ENCODE peak calls at places on chromosomes 3 and 15, in ten cellular contexts. X is stimulated activated CD8-positive, alpha-beta memory T cell treated with anti-CD3 and anti-CD28 coated beads, Interleukin-15, amount 100 ng/mL, for 24 hours; J is substantia nigra; U is cardiac fibroblast; B is GM23248; L is SK-MEL-5; N is HTR-8/SVneo; S is iPS-NIHi11; Q is frontal cortex; H is AG10803. F is an unnamed sample.

GRCh38 chr3:94413721-94414106 is 350.9 kb downstream of the NSUN3 start:
- DNase-seq in S (no peak), B (peak; percentile 65), J (no peak), U (peak; percentile 92), L (no peak), N (no peak), H (peak; percentile 51), X (no peak), Q (no peak), F (peak; percentile 95)

GRCh38 chr3:29128004-29128403 is 152.9 kb upstream of the RBMS3 start:
- DNase-seq in S (peak; percentile 17), Q (no peak), U (peak; percentile 12), H (no peak), B (no peak), N (no peak), X (no peak), J (no peak), L (no peak), F (no peak)

GRCh38 chr3:172856766-172857742 is 106.5 kb downstream of the ECT2 start:
- DNase-seq in L (no peak), X (no peak), J (no peak), S (no peak), H (no peak), U (peak; percentile 50), N (peak; percentile 17), Q (no peak), B (no peak), F (peak; percentile 87)

GRCh38 chr3:124965413-124965812 is 30.9 kb upstream of the MUC13 start:
- DNase-seq in J (no peak), H (no peak), B (no peak), Q (no peak), N (no peak), S (no peak), X (no peak), U (no peak), L (no peak), F (peak; percentile 40)

GRCh38 chr15:52658955-52659354 is 20.2 kb downstream of the ATOSA start:
- DNase-seq in H (no peak), Q (no peak), X (no peak), S (no peak), U (no peak), J (no peak), L (no peak), N (no peak), B (no peak), F (no peak)

GRCh38 chr3:62604301-62604700 is 231.0 kb upstream of the FEZF2 start:
- DNase-seq in U (peak; percentile 98), X (no peak), Q (no peak), L (no peak), N (no peak), B (peak; percentile 93), J (no peak), S (no peak), H (peak; percentile 87), F (peak; percentile 88)

GRCh38 chr15:92901053-92901761 is 1.1 kb downstream of the CHD2 start:
- DNase-seq in B (peak; percentile 56), J (no peak), H (no peak), Q (no peak), L (peak; percentile 31), X (no peak), N (no peak), S (no peak), U (peak; percentile 43), F (peak; percentile 54)

GRCh38 chr3:29484633-29485032 is 203.8 kb downstream of the RBMS3 start:
- DNase-seq in U (no peak), Q (no peak), L (no peak), N (no peak), S (no peak), H (no peak), J (no peak), X (no peak), B (no peak), F (no peak)

GRCh38 chr3:171376125-171376947 is 83.9 kb downstream of the TNIK start:
- DNase-seq in Q (no peak), S (no peak), L (no peak), U (peak; percentile 84), X (no peak), J (no peak), H (peak; percentile 34), N (no peak), B (peak; percentile 59), F (peak; percentile 65)

GRCh38 chr3:102466001-102466400 is 31.2 kb downstream of the ZPLD1 start:
- DNase-seq in N (peak; percentile 5), B (no peak), U (no peak), Q (no peak), L (peak; percentile 51), H (no peak), J (no peak), X (no peak), S (peak; percentile 7), F (no peak)

GRCh38 chr15:65653341-65653740 is 31.6 kb downstream of the SLC24A1 start:
- DNase-seq in L (no peak), B (peak; percentile 74), S (no peak), N (no peak), U (peak; percentile 65), J (no peak), Q (no peak), H (peak; percentile 54), X (no peak), F (peak; percentile 57)

GRCh38 chr3:108008931-108009635 is 81.7 kb downstream of the CD47 start:
- DNase-seq in J (no peak), H (peak; percentile 84), U (peak; percentile 84), S (no peak), N (peak; percentile 34), L (no peak), X (no peak), Q (no peak), B (peak; percentile 49), F (peak; percentile 92)

GRCh38 chr15:83904107-83904720 is 250.3 kb downstream of the ADAMTSL3 start:
- DNase-seq in X (no peak), N (peak; percentile 17), J (no peak), H (peak; percentile 92), S (no peak), L (no peak), B (peak; percentile 65), Q (no peak), U (peak; percentile 15), F (peak; percentile 48)

GRCh38 chr3:16311960-16312451 is 47.0 kb downstream of the OXNAD1 start:
- DNase-seq in N (no peak), H (peak; percentile 55), L (no peak), J (no peak), S (no peak), Q (no peak), X (no peak), B (peak; percentile 89), U (peak; percentile 28), F (peak; percentile 82)

GRCh38 chr3:106745344-106746168 is 631.7 kb upstream of the CCDC54 start:
- DNase-seq in H (peak; percentile 88), X (no peak), U (peak; percentile 83), N (no peak), Q (no peak), S (no peak), B (no peak), J (no peak), L (no peak), F (peak; percentile 99)

GRCh38 chr3:11551019-11551418 is 92.7 kb downstream of the VGLL4 start:
- DNase-seq in N (no peak), J (no peak), H (no peak), X (no peak), Q (no peak), B (peak; percentile 57), L (no peak), S (no peak), U (no peak), F (no peak)

GRCh38 chr3:145266368-145266767 is 894.6 kb downstream of the PLOD2 start:
- DNase-seq in X (no peak), Q (no peak), N (no peak), J (no peak), B (no peak), U (no peak), L (no peak), S (peak; percentile 8), H (no peak), F (no peak)

GRCh38 chr15:77759896-77760592 is 127.3 kb upstream of the LINGO1 start:
- DNase-seq in L (no peak), H (no peak), S (no peak), U (no peak), Q (no peak), N (no peak), X (no peak), J (no peak), B (peak; percentile 18), F (peak; percentile 34)

GRCh38 chr15:90000175-90000923 is 775 bp upstream of the ZNF710 start:
- DNase-seq in J (no peak), N (no peak), S (peak; percentile 51), X (no peak), H (peak; percentile 25), B (peak; percentile 66), L (no peak), Q (peak; percentile 63), U (peak; percentile 33), F (peak; percentile 28)

F was measured in fibroblast of the aortic adventitia.